ENCODE peak calls at places on chromosomes 3 and 15, in five cellular contexts. W, U, Y, N and M are unnamed samples.

GRCh38 chr15:77866596-77867125 is 210.8 kb downstream of the TBC1D2B start:
- DNase-seq in Y (no peak), U (no peak), N (peak), W (peak), M (no peak)

GRCh38 chr3:143644370-143645089 is 203.7 kb downstream of the SLC9A9 start:
- DNase-seq in W (no peak), U (peak), N (no peak), Y (no peak), M (no peak)

GRCh38 chr15:61118885-61119284 is 110.2 kb downstream of the RORA start:
- DNase-seq in N (no peak), W (no peak), U (no peak), Y (no peak), M (no peak)

GRCh38 chr3:186144257-186144656 is 35.4 kb upstream of the ETV5 start:
- DNase-seq in U (no peak), W (no peak), Y (no peak), N (no peak), M (no peak)

GRCh38 chr3:32420138-32420981 is 28.7 kb downstream of the CMTM7 start:
- DNase-seq in Y (no peak), U (no peak), N (no peak), W (no peak), M (no peak)

GRCh38 chr3:128503164-128503651 is 10.2 kb upstream of the GATA2 start:
- DNase-seq in W (no peak), U (no peak), N (no peak), Y (no peak), M (no peak)

GRCh38 chr3:71690222-71690821 is 34.9 kb downstream of the EIF4E3 start:
- DNase-seq in W (no peak), U (peak), N (no peak), Y (no peak), M (no peak)

GRCh38 chr15:101127503-101128076 is 124.3 kb downstream of the CHSY1 start:
- DNase-seq in Y (peak), U (peak), N (no peak), W (peak), M (peak)

GRCh38 chr3:112926000-112926399 is 48.9 kb downstream of the CD200R1 start:
- DNase-seq in U (no peak), W (no peak), Y (no peak), N (no peak), M (no peak)

GRCh38 chr15:51917493-51917892 is 54.1 kb downstream of the LEO1 start:
- DNase-seq in W (no peak), N (no peak), Y (no peak), U (peak), M (no peak)

GRCh38 chr15:90866161-90866715 is 2.1 kb upstream of the FURIN start:
- DNase-seq in U (no peak), N (no peak), Y (no peak), W (no peak), M (no peak)

GRCh38 chr3:123620338-123620737 is 35.5 kb upstream of the HACD2 start:
- DNase-seq in N (no peak), W (peak), Y (no peak), U (peak), M (no peak)

GRCh38 chr3:125381314-125381713 is 6.2 kb upstream of the ZNF148 start:
- DNase-seq in U (no peak), Y (no peak), N (no peak), W (no peak), M (no peak)

GRCh38 chr3:159852821-159853505 is 135.7 kb upstream of the IL12A start:
- DNase-seq in Y (peak), N (no peak), U (peak), W (peak), M (peak)

GRCh38 chr3:68817243-68817642 is 115.1 kb downstream of the TAFA4 start:
- DNase-seq in N (no peak), Y (no peak), W (no peak), U (peak), M (no peak)

GRCh38 chr15:68646156-68646555 is 67.4 kb downstream of the CORO2B start:
- DNase-seq in U (no peak), Y (no peak), N (no peak), W (peak), M (no peak)

GRCh38 chr3:140219161-140219745 is 284.3 kb downstream of the CLSTN2 start:
- DNase-seq in Y (no peak), N (no peak), U (no peak), W (no peak), M (no peak)

GRCh38 chr15:40296561-40297230 is 11.0 kb downstream of the PLCB2 start:
- DNase-seq in U (no peak), N (no peak), W (no peak), Y (no peak), M (no peak)
- TF ChIP-seq CTCF in U (no peak), N (no peak), W (no peak), Y (no peak), M (no peak)

GRCh38 chr3:169094204-169094603 is 569.3 kb downstream of the MECOM start:
- DNase-seq in W (no peak), N (no peak), U (no peak), Y (no peak), M (no peak)
- H3K27ac ChIP-seq in W (no peak), N (no peak), U (no peak), Y (no peak), M (no peak)

DNA sequence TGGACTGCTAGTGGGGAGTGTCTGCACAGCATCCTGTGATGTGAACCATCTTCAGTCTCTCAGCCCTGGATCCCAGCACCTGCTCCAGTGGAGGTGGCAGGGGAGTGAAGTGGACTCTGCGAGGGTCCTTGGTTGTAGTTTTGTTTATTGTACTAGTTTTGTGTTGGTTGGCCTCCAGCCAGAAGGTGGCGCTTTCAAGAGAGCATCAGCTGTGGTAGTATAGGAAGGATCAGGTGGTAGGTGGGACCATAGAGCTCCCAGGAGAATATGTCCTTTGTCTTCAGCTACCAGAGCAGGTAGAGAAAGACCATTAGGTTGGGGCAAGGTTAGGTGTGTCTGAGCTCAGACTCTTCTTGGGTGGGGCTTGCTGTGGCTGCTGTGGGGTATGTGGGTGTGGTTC is 20.9 kb downstream of the NEK11 start:
- DNase-seq in W (no peak), N (no peak), Y (no peak), U (no peak), M (no peak)
- TF ChIP-seq CTCF in W (no peak), N (no peak), Y (no peak), U (no peak), M (no peak)

GRCh38 chr3:170961616-170962400 is 53.4 kb upstream of the EIF5A2 start:
- DNase-seq in W (no peak), Y (no peak), U (peak), N (no peak), M (no peak)
- H3K27ac ChIP-seq in W (no peak), Y (no peak), U (no peak), N (no peak), M (no peak)